ENCODE peak calls at places on chromosomes 16 and 17, in four cellular contexts. O is CD8-positive, alpha-beta T cell; A is GM23338; S is GM10248. Y is an unnamed sample.

GRCh38 chr17:74950207-74950606 is 14.5 kb downstream of the OTOP3 start:
- DNase-seq in O (no peak), A (no peak), S (no peak), Y (no peak)

GRCh38 chr16:53805113-53805512 is 101.2 kb downstream of the FTO start:
- DNase-seq in O (no peak), A (no peak), S (no peak), Y (no peak)

GRCh38 chr17:58513391-58513912 is 986 bp downstream of the MTMR4 start:
- DNase-seq in O (no peak), A (no peak), S (peak), Y (no peak)

GRCh38 chr17:21573961-21574610 is 118.2 kb upstream of the KCNJ18 start:
- DNase-seq in O (peak), A (no peak), S (no peak), Y (no peak)

GRCh38 chr16:67260426-67261063 is 11.8 kb downstream of the SLC9A5 start:
- DNase-seq in O (no peak), A (peak), S (peak), Y (peak)

GRCh38 chr16:84718-85452 is 6.9 kb downstream of the MPG start:
- DNase-seq in O (peak), A (no peak), S (peak), Y (peak)

GRCh38 chr16:66476328-66477027 is 49.4 kb downstream of the BEAN1 start:
- DNase-seq in O (peak), A (peak), S (peak), Y (no peak)

GRCh38 chr17:79657036-79657435 is 46.2 kb upstream of the RBFOX3 start:
- DNase-seq in O (no peak), A (no peak), S (no peak), Y (no peak)

GRCh38 chr17:45948881-45949624 is 50.0 kb upstream of the STH start:
- DNase-seq in O (peak), A (peak), S (peak), Y (no peak)

GRCh38 chr17:76659928-76660614 is 16.5 kb upstream of the ST6GALNAC1 start:
- DNase-seq in O (no peak), A (no peak), S (no peak), Y (no peak)

GRCh38 chr16:77531741-77532140 is 96.9 kb upstream of the ADAMTS18 start:
- DNase-seq in O (no peak), A (no peak), S (no peak), Y (no peak)

GRCh38 chr16:78291642-78292041 is 192.2 kb downstream of the WWOX start:
- DNase-seq in O (no peak), A (peak), S (no peak), Y (no peak)

GRCh38 chr16:86975445-86975844 is 341.7 kb downstream of the C16orf95 start:
- DNase-seq in O (no peak), A (peak), S (no peak), Y (peak)

GRCh38 chr17:4715071-4715749 is 4.8 kb downstream of the ARRB2 start:
- DNase-seq in O (peak), A (no peak), S (no peak), Y (peak)

GRCh38 chr17:69066482-69066881 is 5.8 kb upstream of the ABCA9 start:
- DNase-seq in O (no peak), A (no peak), S (no peak), Y (no peak)

GRCh38 chr17:50143461-50144176 is 6.9 kb downstream of the PPP1R9B start:
- DNase-seq in O (no peak), A (no peak), S (no peak), Y (no peak)

GRCh38 chr16:89366561-89367537 is 123.5 kb downstream of the ANKRD11 start:
- DNase-seq in O (no peak), A (no peak), S (no peak), Y (peak)

GRCh38 chr16:88813396-88814143 is 1.8 kb upstream of the APRT start:
- DNase-seq in O (no peak), A (no peak), S (no peak), Y (no peak)

GRCh38 chr16:11163761-11164261 is 92.2 kb downstream of the SOCS1 start:
- DNase-seq in O (no peak), A (no peak), S (no peak), Y (no peak)

DNA sequence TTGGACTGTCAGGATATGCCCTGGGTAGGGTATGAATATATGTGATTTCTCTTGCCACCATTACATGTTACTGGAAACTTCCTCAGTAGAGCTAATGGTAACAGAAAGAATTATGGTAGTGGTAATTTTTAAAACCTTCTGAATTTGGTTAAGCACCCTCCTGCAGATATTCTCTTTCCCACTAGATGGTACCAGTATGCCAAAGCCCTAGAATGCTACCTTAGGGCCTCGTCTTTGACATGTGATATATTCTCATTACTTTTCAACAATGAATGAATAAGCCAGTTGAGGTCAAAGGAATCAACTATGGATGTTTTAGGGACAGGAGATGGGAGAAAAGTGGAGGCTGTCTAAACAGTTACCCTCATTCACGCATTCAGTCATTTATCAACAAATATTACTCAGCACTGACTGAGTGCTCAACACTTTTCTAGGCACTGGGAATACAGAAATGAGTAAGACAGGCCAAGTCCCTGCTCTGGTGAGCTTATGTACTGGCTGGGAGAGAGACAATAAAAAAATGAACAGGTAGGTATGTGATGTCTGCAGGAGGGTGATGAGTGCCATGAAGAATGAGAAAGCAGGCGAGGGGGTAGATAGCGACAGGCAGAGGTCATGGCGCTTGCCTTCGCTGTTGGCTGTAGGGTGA is 14.7 kb downstream of the CDH13 start:
- DNase-seq in O (no peak), A (no peak), S (no peak), Y (no peak)
- TF ChIP-seq CTCF in O (peak), A (peak), S (peak), Y (peak)

DNA sequence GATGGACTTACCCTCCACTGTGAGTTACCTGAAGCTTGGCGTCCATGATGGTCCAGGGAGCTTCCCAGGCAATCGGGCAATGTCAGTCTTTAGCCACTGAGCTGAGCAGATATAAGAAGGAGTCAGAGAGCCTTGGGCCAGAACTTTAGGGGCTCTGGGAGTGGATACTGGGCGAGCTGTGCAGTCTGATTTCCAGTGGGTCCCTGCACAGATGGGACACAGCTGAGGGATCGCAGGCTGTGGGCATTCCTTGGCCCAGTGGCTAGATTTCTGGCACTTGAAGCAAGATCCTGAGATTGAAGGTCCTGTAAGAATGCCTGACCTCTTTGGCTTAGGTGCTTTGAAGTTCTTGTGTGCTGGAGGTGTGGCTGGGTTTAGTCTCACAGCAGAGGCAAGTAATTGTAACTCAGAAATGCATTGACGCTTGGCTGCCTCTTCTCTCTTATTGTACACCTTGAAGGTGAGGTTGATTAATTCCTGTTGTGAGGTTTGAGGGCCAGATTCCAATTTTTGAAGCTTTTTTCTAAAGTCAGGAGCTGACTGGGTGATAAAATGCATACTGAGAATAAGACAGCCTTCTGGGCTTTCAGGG is 2283.8 kb downstream of the TP53TG3F start:
- DNase-seq in O (no peak), A (no peak), S (no peak), Y (no peak)
- TF ChIP-seq CTCF in O (no peak), A (no peak), S (no peak), Y (no peak)

DNA sequence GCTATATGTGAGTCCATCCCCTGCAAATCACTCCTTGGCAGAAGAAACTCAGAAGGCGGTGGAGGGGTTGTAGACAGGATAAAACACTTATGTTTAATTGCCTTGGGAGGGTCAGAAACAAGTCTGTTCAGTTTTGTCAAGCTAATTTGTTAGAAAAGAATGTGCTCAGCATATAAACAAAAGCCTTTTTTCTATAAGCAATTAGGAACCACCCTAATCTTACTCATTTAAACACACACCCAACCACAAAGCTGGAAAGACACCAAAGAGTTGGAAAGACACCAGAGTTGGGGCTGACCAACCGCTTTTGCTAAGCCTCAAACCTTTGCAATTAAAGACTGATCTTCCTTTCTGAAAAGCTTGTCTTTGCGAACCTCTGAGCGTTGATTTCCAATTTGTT is 439.2 kb upstream of the ERCC4 start:
- DNase-seq in O (no peak), A (no peak), S (no peak), Y (peak)
- TF ChIP-seq CTCF in O (no peak), A (no peak), S (no peak), Y (no peak)

GRCh38 chr17:30832438-30832790 is 648 bp downstream of the ATAD5 start:
- DNase-seq in O (no peak), A (peak), S (no peak), Y (no peak)

GRCh38 chr17:30827082-30827481 is 2.6 kb upstream of the CRLF3 start:
- DNase-seq in O (no peak), A (no peak), S (no peak), Y (no peak)

GRCh38 chr17:30831257-30831656 is 509 bp upstream of the ATAD5 start:
- DNase-seq in O (no peak), A (peak), S (peak), Y (no peak)

GRCh38 chr17:30829022-30829421 is 2.7 kb upstream of the ATAD5 start:
- DNase-seq in O (no peak), A (no peak), S (no peak), Y (no peak)

GRCh38 chr17:30831663-30832437 is at the start of gene ATAD5:
- DNase-seq in O (peak), A (peak), S (peak), Y (peak)
- TF ChIP-seq CTCF in O (no peak), A (no peak), S (no peak), Y (no peak)

DNA sequence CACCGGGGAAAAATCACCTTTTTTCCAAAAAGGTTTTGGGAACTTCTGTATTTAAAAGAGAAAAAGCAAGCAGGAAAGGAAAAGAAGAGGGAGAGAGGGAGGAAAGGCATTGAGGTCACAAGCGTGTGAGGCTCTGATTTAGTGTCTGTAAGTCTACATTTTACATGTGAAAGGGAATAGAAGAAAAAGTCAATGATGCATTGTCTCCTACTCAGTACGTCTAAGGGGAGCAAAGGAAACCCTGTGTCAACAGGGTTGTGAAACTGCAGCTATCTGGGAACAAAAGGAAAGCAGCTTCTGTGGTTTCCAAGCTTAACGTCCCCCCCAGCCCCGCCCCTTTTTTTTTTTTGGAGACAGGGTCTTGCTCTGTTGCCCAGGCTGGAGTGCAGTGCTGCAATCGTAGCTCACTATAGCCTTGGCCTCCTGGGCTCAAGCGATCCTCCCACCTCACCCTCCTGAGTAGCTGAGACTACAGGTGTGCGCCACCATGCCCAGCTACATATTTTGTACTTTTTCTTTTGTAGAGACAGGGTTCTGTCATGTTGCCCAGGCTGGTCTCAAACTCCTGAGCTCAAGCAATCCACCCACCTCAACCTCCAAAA is 1.8 kb upstream of the CDC42EP4 start:
- DNase-seq in O (no peak), A (peak), S (no peak), Y (no peak)
- TF ChIP-seq CTCF in O (no peak), A (no peak), S (no peak), Y (no peak)

DNA sequence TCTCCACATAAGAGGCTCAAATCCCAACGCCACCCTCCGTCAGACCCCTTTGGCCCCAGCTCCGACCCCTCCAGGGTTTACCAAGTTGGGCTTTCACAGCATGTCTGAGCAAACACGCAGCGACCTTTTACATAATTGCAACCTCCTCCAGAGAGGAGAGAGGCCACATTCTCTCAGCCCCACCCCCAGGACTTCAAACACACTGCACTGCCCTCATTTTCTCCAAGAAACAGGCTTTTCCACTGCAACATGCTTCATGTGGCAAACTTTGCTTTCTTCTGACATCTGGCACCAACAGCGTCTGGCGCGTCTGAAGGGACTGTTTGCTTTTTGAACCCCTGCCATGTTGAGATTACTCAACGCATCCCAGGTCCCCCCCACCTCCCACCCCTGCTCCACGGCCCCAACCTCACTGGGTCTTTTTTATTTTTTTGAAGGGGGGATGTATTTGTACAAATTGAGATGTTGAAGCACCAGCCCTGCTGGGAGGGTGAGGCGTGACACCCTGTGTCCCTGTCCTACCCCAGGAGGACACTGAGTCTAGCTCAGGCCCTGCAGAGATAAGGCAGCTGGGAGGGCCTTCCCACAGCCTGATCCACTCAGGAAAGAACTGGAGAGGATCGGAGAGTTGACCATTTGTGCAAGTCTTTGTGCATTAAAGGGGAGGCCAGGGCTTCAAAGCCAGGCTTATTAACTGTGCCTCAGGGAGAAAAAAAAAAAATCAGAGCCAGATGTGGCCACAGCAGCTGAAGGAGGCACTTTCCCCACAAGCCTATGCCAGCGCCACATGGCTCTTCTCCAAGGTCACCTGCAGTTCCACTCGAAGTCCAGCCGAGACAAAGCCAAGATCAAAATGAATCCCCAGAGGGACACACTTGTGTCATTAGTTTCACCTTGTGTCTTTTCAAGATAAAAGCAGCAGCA is 29.7 kb downstream of the AXIN2 start:
- DNase-seq in O (no peak), A (peak), S (no peak), Y (no peak)
- TF ChIP-seq CTCF in O (no peak), A (no peak), S (no peak), Y (no peak)

DNA sequence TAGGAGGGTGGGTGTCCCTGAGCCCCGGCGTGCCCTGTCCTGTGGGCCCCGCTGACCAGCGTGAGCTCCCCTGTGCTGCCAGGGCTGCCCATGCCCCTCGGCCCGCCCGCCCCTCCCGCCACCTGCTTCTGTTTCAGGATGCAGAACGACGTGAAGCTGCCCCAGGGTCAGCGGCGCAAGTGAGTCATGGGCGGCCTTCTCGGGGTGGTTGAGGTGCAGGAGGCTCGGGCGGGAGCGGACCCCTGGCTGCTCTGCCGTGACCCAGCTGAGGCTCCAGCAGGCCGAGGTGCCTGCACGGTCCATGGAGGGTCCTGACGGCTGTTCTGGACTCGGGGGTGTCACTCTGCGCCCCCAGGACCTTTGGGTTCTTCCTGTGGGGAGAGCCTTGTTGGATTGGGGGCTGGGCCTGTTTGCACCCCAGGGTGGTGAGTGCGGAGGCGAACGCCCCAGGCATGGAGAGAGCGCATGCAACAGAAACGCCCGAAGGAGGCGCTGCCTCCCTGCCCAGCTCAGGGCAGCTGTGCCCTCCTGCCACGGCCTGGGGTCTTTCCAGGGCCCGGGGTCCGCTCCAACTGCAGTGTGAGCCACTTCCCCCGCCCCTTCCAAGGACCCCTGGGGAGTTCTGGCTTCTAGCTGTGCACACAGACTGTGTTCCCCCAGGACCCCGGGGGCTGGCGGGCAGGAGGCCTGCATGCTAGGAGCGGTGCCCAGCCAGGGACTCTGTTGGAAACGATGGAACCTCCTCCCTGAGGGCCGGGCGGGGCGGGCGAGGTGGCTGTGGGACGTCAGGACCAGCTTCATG is 4.0 kb downstream of the SLC25A10 start:
- DNase-seq in O (no peak), A (no peak), S (no peak), Y (no peak)
- TF ChIP-seq CTCF in O (no peak), A (peak), S (no peak), Y (peak)

GRCh38 chr17:78573955-78574354 is 3.2 kb downstream of the DNAH17 start:
- DNase-seq in O (no peak), A (no peak), S (no peak), Y (no peak)
- TF ChIP-seq CTCF in O (no peak), A (peak), S (no peak), Y (peak)

GRCh38 chr17:27559506-27559931 is 71.5 kb upstream of the LGALS9 start:
- DNase-seq in O (no peak), A (no peak), S (no peak), Y (no peak)
- TF ChIP-seq CTCF in O (no peak), A (no peak), S (no peak), Y (no peak)